ENCODE peak calls at places on chromosomes 12 and 14, in five cellular contexts. Y is activated T-helper 1 cell treated with anti-CD3 and anti-CD28 coated beads, Interleukin-12 subunit alpha, Interleukin-12 subunit beta, Interleukin-2, Interleukin-4 antibody, amounts not matched to agents 30 ng/mL and 10 ng/mL and 1 ng/mL, durations not matched to agents 14 hours and 24 hours and 36 hours; G is NCI-H1436; B is T-helper 9 cell; X is choroid plexus epithelial cell. O is an unnamed sample.

GRCh38 chr12:94055528-94055927 is 92.8 kb upstream of the PLXNC1 start:
- DNase-seq in Y (no peak), G (no peak), B (no peak), X (no peak), O (no peak)

GRCh38 chr12:31011746-31012567 is 61.7 kb upstream of the DDX11 start:
- DNase-seq in Y (no peak), G (no peak), B (no peak), X (no peak), O (no peak)

GRCh38 chr12:92899388-92900001 is 29.6 kb downstream of the EEA1 start:
- DNase-seq in Y (no peak), G (no peak), B (no peak), X (peak), O (peak)

GRCh38 chr12:32281098-32281497 is 118.3 kb upstream of the FGD4 start:
- DNase-seq in Y (no peak), G (no peak), B (no peak), X (no peak), O (no peak)

GRCh38 chr14:22824711-22825359 is 4.9 kb upstream of the MRPL52 start:
- DNase-seq in Y (no peak), G (no peak), B (no peak), X (peak), O (no peak)

GRCh38 chr12:57460457-57461325 is 1.1 kb downstream of the GLI1 start:
- DNase-seq in Y (no peak), G (no peak), B (no peak), X (no peak), O (no peak)

GRCh38 chr14:23568021-23568599 is 519 bp upstream of the AP1G2 start:
- DNase-seq in Y (no peak), G (no peak), B (no peak), X (no peak), O (no peak)

GRCh38 chr12:6766651-6767300 is 613 bp downstream of the PTMS start:
- DNase-seq in Y (peak), G (peak), B (peak), X (peak), O (peak)

GRCh38 chr12:110270125-110270962 is 10.7 kb upstream of the ATP2A2 start:
- DNase-seq in Y (no peak), G (peak), B (no peak), X (peak), O (peak)

GRCh38 chr14:75278422-75279152 is at the start of gene FOS:
- DNase-seq in Y (peak), G (peak), B (peak), X (peak), O (peak)

GRCh38 chr14:64755661-64756265 is 51.5 kb downstream of the PLEKHG3 start:
- DNase-seq in Y (peak), G (no peak), B (peak), X (no peak), O (no peak)

GRCh38 chr12:47095446-47096236 is 15.9 kb upstream of the AMIGO2 start:
- DNase-seq in Y (no peak), G (no peak), B (no peak), X (peak), O (no peak)

GRCh38 chr12:52873832-52874572 is 25.2 kb upstream of the KRT78 start:
- DNase-seq in Y (peak), G (peak), B (peak), X (peak), O (peak)